ENCODE peak calls at places on chromosome 21, in four cellular contexts. One of them, this sample, is unnamed.

GRCh38 chr21:42468511-42469131 is 27.4 kb downstream of the RSPH1 start:
- DNase-seq in amniotic stem cell: no peak
- DNase-seq in NCI-H1930: no peak
- DNase-seq in H9: no peak
- DNase-seq in this sample: no peak

GRCh38 chr21:38993561-38993960 is 187.8 kb downstream of the ETS2 start:
- DNase-seq in H9: no peak
- DNase-seq in NCI-H1930: no peak
- DNase-seq in amniotic stem cell: peak; percentile 58
- DNase-seq in this sample: no peak

GRCh38 chr21:43971201-43971991 is 40.7 kb upstream of the TRAPPC10 start:
- DNase-seq in NCI-H1930: no peak
- DNase-seq in H9: no peak
- DNase-seq in amniotic stem cell: no peak
- DNase-seq in this sample: peak; percentile 69

GRCh38 chr21:45236481-45236880 is 51.2 kb downstream of the POFUT2 start:
- DNase-seq in NCI-H1930: no peak
- DNase-seq in H9: no peak
- DNase-seq in amniotic stem cell: no peak
- DNase-seq in this sample: peak; percentile 39

GRCh38 chr21:40067751-40068150 is 200.5 kb downstream of the PCP4 start:
- DNase-seq in NCI-H1930: no peak
- DNase-seq in H9: no peak
- DNase-seq in amniotic stem cell: no peak
- DNase-seq in this sample: no peak

GRCh38 chr21:44487831-44488230 is 32.5 kb downstream of the LRRC3 start:
- DNase-seq in H9: no peak
- DNase-seq in NCI-H1930: no peak
- DNase-seq in amniotic stem cell: no peak
- DNase-seq in this sample: peak; percentile 86

GRCh38 chr21:44511938-44512275 is 28.1 kb downstream of the KRTAP10-1 start:
- DNase-seq in H9: no peak
- DNase-seq in NCI-H1930: no peak
- DNase-seq in amniotic stem cell: no peak
- DNase-seq in this sample: peak; percentile 58

GRCh38 chr21:35219291-35219690 is 170.2 kb upstream of the RUNX1 start:
- DNase-seq in H9: no peak
- DNase-seq in amniotic stem cell: no peak
- DNase-seq in NCI-H1930: no peak
- DNase-seq in this sample: no peak

GRCh38 chr21:45538381-45539045 is 3.7 kb downstream of the SLC19A1 start:
- DNase-seq in H9: peak; percentile 23
- DNase-seq in amniotic stem cell: no peak
- DNase-seq in NCI-H1930: no peak
- DNase-seq in this sample: no peak

GRCh38 chr21:34881421-34881820 is 167.7 kb downstream of the RUNX1 start:
- DNase-seq in H9: no peak
- DNase-seq in amniotic stem cell: peak; percentile 26
- DNase-seq in NCI-H1930: no peak
- DNase-seq in this sample: no peak

GRCh38 chr21:32248616-32249550 is 30.0 kb downstream of the MIS18A start:
- DNase-seq in H9: no peak
- DNase-seq in NCI-H1930: no peak
- DNase-seq in amniotic stem cell: no peak
- DNase-seq in this sample: no peak

GRCh38 chr21:34196996-34197395 is 123.6 kb downstream of the MRPS6 start:
- DNase-seq in NCI-H1930: no peak
- DNase-seq in H9: no peak
- DNase-seq in amniotic stem cell: no peak
- DNase-seq in this sample: no peak

GRCh38 chr21:45698493-45698947 is 55.0 kb downstream of the PCBP3 start:
- DNase-seq in H9: no peak
- DNase-seq in amniotic stem cell: peak; percentile 55
- DNase-seq in NCI-H1930: no peak
- DNase-seq in this sample: no peak

This sample was measured in H7.